ENCODE peak calls at places on chromosomes 13 and 19, in five cellular contexts. I, A, X, F and G are unnamed samples.

GRCh38 chr13:71358218-71358617 is 508.8 kb downstream of the DACH1 start:
- DNase-seq in I (no peak), A (no peak), X (no peak), F (no peak), G (no peak)

GRCh38 chr13:113859311-113860050 is 4.4 kb downstream of the GAS6 start:
- DNase-seq in I (no peak), A (no peak), X (no peak), F (no peak), G (no peak)

GRCh38 chr13:61123533-61124269 is 291.9 kb downstream of the PCDH20 start:
- DNase-seq in I (no peak), A (no peak), X (no peak), F (no peak), G (no peak)

GRCh38 chr13:95382411-95382810 is 81.2 kb upstream of the ABCC4 start:
- DNase-seq in I (no peak), A (no peak), X (no peak), F (no peak), G (no peak)

GRCh38 chr13:95641961-95642621 is 2.4 kb downstream of the DZIP1 start:
- DNase-seq in I (peak; percentile 69), A (peak; percentile 69), X (no peak), F (peak; percentile 62), G (peak; percentile 75)

GRCh38 chr19:1032264-1032867 is 6.0 kb downstream of the CNN2 start:
- DNase-seq in I (no peak), A (no peak), X (no peak), F (no peak), G (no peak)

GRCh38 chr13:50969691-50970090 is 60.1 kb downstream of the RNASEH2B start:
- DNase-seq in I (peak; percentile 19), A (no peak), X (no peak), F (peak; percentile 11), G (no peak)

GRCh38 chr13:52036037-52036436 is 11.5 kb downstream of the UTP14C start:
- DNase-seq in I (no peak), A (no peak), X (no peak), F (no peak), G (no peak)

DNA sequence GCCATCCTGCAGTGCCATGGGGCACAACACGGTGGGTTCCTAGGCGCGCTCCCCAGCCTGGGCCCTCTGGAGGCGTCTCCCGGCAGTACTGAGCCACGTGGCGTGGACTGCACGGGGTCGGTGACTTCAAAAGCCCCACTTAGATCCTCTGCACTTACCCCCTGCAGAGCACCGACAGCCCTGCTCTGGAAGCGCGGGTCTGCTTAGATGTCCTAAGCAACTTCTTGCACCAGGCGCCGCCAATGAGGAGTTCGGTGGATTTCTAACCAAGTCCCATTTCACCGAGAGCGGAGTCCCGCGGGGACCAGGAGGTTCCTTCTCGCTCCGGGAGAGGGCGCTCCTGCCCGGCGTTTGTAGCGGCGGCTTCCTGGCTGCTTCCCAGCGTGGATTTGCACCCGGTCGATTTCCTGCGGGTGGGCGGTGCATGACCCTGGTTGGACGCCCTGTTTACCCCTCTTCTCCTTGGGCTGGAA is 25.2 kb upstream of the ZNF845 start:
- DNase-seq in I (no peak), A (peak; percentile 70), X (no peak), F (no peak), G (peak; percentile 43)
- TF ChIP-seq CTCF in I (peak; percentile 52), A (peak; percentile 51), X (no peak), F (peak; percentile 26), G (peak; percentile 16)

DNA sequence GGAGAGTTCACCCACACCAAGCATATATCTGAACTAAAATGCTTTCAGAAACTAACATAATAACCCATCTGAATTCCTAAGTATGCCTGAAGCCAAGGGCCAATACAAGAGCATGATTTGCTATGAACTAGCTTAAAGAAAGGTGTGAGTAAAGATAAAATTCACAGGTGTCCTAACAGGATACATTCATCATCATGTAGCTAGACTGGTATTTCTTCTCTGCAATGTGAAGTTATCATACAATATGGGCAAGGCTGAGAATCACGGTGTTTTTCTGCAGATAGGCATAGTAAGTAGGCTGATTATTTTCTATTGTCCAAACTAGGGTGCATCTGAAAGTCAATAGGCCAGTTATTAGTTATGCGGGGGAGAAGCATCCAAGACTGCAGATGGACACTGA is 63.1 kb downstream of the STK24 start:
- DNase-seq in I (no peak), A (no peak), X (no peak), F (no peak), G (no peak)
- H3K4me3 ChIP-seq in I (no peak overlapping the region), A (no peak overlapping the region), X (no peak overlapping the region), F (no peak overlapping the region), G (no peak overlapping the region)

DNA sequence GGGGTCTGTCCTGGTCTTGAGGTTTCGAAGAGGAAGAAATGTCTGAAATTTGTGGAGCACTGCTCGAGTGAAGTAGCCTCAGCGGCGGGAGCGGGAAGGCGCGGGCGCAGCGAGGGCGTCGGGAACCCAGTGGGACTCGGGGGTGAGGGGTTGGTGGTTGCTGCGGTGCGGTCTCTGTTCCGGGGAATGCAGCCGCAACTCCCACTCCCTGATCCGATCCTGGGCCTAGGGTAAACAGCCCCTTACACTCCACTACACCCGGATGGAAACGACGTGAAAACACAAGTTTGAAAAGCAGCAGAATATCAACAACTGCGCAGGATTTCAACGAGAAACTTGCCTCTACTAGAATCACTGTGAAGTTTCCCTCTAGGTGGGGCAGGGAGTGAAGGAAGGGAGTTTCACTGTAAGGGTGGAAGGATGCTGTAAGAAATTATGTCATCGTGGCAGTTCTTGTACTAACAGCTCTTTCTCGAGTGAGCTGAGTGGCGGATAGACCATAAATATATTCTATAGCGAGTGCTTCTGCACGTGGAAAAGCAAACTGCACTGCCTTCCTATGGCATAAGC is 2.0 kb upstream of the KLF12 start:
- DNase-seq in I (peak; percentile 59), A (peak; percentile 64), X (no peak), F (peak; percentile 76), G (peak; percentile 72)
- TF ChIP-seq CTCF in I (no peak), A (no peak), X (no peak), F (peak; percentile 28), G (peak; percentile 16)

DNA sequence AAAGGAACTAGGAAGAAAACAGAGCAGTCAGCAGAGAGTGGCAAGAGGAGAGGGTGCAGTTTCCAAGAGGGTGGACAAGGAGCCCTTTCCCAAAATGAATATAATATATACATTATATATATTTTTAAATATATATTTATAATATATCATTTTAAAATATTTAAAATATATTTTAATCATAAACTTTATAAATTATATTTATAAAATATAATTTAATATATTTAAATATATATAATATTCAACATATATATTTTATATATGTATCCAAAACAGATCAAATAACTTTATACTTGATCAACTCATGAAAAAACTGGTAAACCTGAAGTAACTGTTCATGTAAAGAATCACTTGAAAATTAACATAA is 328.6 kb downstream of the MYO16 start:
- DNase-seq in I (no peak), A (no peak), X (no peak), F (no peak), G (no peak)
- H3K4me3 ChIP-seq in I (no peak overlapping the region), A (no peak overlapping the region), X (no peak overlapping the region), F (no peak overlapping the region), G (no peak overlapping the region)

DNA sequence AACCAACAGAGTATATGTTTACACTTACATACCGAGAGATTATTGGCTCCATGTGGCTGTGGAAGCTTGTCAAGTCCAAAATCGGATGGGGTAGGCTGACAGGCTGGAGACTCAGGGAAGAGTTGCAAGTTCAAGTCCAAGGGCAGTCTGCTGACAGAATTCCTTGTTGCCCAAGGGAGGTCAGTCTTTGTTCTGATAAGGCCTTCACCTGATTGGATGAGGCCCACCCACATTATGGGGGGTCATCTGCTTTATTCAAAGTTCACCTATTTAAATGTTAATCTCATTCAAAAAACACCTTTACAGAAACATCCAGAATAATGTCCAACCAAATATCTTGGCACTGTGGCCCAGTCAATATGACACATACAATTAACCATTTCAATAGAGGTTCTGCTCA is 452.4 kb downstream of the KLF12 start:
- DNase-seq in I (no peak), A (no peak), X (no peak), F (no peak), G (no peak)
- TF ChIP-seq CTCF in I (no peak), A (no peak), X (no peak), F (no peak), G (no peak)

GRCh38 chr19:11180346-11180745 is 17.0 kb downstream of the KANK2 start:
- DNase-seq in I (no peak), A (no peak), X (no peak), F (no peak), G (no peak)
- H3K4me3 ChIP-seq in I (no peak overlapping the region), A (no peak overlapping the region), X (no peak overlapping the region), F (no peak overlapping the region), G (no peak overlapping the region)

GRCh38 chr13:33017410-33017929 is 1.2 kb downstream of the KL start:
- DNase-seq in I (peak; percentile 73), A (no peak), X (peak; percentile 40), F (peak; percentile 30), G (no peak)
- TF ChIP-seq CTCF in I (peak; percentile 30), A (peak; percentile 61), X (peak; percentile 25), F (peak; percentile 35), G (peak; percentile 5)

GRCh38 chr13:62653371-62653770 is 1237.7 kb upstream of the PCDH20 start:
- DNase-seq in I (no peak), A (no peak), X (no peak), F (no peak), G (peak; percentile 1)
- H3K4me3 ChIP-seq in I (no peak overlapping the region), A (no peak overlapping the region), X (no peak overlapping the region), F (no peak overlapping the region), G (no peak overlapping the region)

GRCh38 chr19:58499021-58499927 is 12.5 kb downstream of the SLC27A5 start:
- DNase-seq in I (peak; percentile 99), A (peak; percentile 100), X (peak; percentile 100), F (peak; percentile 99), G (peak; percentile 99)
- TF ChIP-seq CTCF in I (peak; percentile 50), A (peak; percentile 30), X (no peak), F (peak; percentile 41), G (peak; percentile 28)

DNA sequence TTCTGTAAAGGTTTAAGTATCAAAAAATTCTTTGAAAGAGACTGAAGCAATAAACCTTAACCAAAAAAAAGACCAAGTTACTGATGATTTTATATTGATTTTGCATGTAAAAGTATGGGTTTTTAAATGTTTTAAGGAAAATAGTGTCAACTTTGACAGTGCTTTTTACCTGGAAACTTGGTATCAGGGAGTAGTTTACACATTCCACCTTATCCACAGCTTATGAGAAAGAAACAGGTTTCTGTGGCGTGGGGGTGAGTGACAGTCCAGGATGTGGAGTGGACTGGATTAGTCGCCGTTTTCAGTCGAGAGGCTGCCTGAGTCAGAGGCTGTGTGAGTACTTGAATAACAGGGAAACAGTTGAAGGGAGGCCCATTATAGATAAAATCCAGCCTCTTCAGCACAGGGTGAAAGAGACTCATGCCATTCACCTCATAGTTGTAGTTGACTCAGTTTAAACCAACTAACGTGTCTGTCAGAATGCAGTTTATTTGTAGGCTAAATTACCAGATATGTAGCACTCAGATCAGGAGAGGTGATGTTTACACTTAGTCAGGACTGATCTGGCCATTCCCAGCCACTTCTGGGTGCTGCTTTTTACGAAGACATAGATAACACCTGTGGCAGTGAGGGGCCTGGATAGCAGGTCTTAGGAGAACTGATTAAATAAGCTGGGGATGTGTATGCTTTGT is 595 bp upstream of the GPR183 start:
- DNase-seq in I (peak; percentile 62), A (no peak), X (no peak), F (peak; percentile 74), G (peak; percentile 67)
- H3K4me3 ChIP-seq in I (no peak overlapping the region), A (no peak overlapping the region), X (no peak overlapping the region), F (no peak overlapping the region), G (no peak overlapping the region)